ENCODE peak calls at places on chromosomes 16 and 17, in five cellular contexts. U, L, E, O and D are unnamed samples.
A peak's percentile ranks its signal among the peaks of the same experiment; 100 is the strongest.

GRCh38 chr17:80068301-80069160 is 32.1 kb downstream of the CCDC40 start:
- DNase-seq in U (no peak), L (no peak), E (peak; percentile 25), O (no peak), D (no peak)

GRCh38 chr16:71645450-71645849 is 19.5 kb downstream of the MARVELD3 start:
- DNase-seq in U (no peak), L (peak; percentile 34), E (no peak), O (no peak), D (no peak)

GRCh38 chr17:38538906-38539305 is 66.8 kb downstream of the SRCIN1 start:
- DNase-seq in U (peak; percentile 35), L (no peak), E (no peak), O (no peak), D (no peak)

GRCh38 chr17:36862116-36862920 is 75.0 kb upstream of the LHX1 start:
- DNase-seq in U (no peak), L (no peak), E (no peak), O (no peak), D (no peak)

GRCh38 chr17:12737740-12738469 is 51.4 kb upstream of the ARHGAP44 start:
- DNase-seq in U (no peak), L (no peak), E (no peak), O (no peak), D (no peak)

GRCh38 chr17:31477417-31478055 is 86.1 kb downstream of the RAB11FIP4 start:
- DNase-seq in U (no peak), L (no peak), E (no peak), O (no peak), D (no peak)

GRCh38 chr17:79954281-79955166 is 81.1 kb downstream of the TBC1D16 start:
- DNase-seq in U (no peak), L (no peak), E (no peak), O (no peak), D (no peak)

GRCh38 chr17:50627782-50628601 is 6.7 kb upstream of the ABCC3 start:
- DNase-seq in U (peak; percentile 82), L (no peak), E (no peak), O (no peak), D (no peak)

GRCh38 chr16:1181715-1182671 is 29.1 kb downstream of the CACNA1H start:
- DNase-seq in U (peak; percentile 49), L (no peak), E (no peak), O (peak; percentile 53), D (no peak)

GRCh38 chr17:59257101-59257500 is 36.8 kb downstream of the GDPD1 start:
- DNase-seq in U (no peak), L (no peak), E (no peak), O (no peak), D (no peak)

GRCh38 chr17:43418441-43419374 is 19.9 kb downstream of the ARL4D start:
- DNase-seq in U (no peak), L (peak; percentile 94), E (peak; percentile 42), O (no peak), D (no peak)

GRCh38 chr17:6070895-6071511 is 824 bp downstream of the WSCD1 start:
- DNase-seq in U (peak; percentile 27), L (no peak), E (no peak), O (no peak), D (no peak)

GRCh38 chr16:23334950-23335349 is 32.8 kb downstream of the SCNN1B start:
- DNase-seq in U (no peak), L (no peak), E (no peak), O (no peak), D (no peak)

GRCh38 chr16:69479806-69480205 is 55.4 kb downstream of the CYB5B start:
- DNase-seq in U (no peak), L (peak; percentile 63), E (no peak), O (no peak), D (no peak)

GRCh38 chr17:77772461-77772897 is 186.0 kb upstream of the TNRC6C start:
- DNase-seq in U (peak; percentile 65), L (peak; percentile 55), E (no peak), O (no peak), D (no peak)

GRCh38 chr16:29821663-29822115 is 1.4 kb downstream of the MVP start:
- DNase-seq in U (no peak), L (peak; percentile 78), E (no peak), O (no peak), D (no peak)

GRCh38 chr16:11632455-11632921 is 35.8 kb upstream of the SNN start:
- DNase-seq in U (peak; percentile 39), L (no peak), E (peak; percentile 66), O (no peak), D (no peak)

GRCh38 chr17:42190491-42191180 is 3.7 kb downstream of the GHDC start:
- DNase-seq in U (no peak), L (no peak), E (no peak), O (no peak), D (no peak)

GRCh38 chr17:65634533-65634932 is 73.1 kb upstream of the AXIN2 start:
- DNase-seq in U (peak; percentile 77), L (no peak), E (no peak), O (no peak), D (no peak)

GRCh38 chr17:35764123-35764991 is 3.7 kb downstream of the C17orf50 start:
- DNase-seq in U (peak; percentile 89), L (peak; percentile 87), E (no peak), O (peak; percentile 69), D (peak; percentile 92)

GRCh38 chr16:4015275-4015990 is 100.8 kb downstream of the ADCY9 start:
- DNase-seq in U (peak; percentile 55), L (no peak), E (no peak), O (no peak), D (no peak)

GRCh38 chr16:60203525-60204124 is 1469.5 kb upstream of the GOT2 start:
- DNase-seq in U (no peak), L (peak; percentile 0), E (peak; percentile 3), O (no peak), D (no peak)

GRCh38 chr16:69443809-69444611 is 19.6 kb downstream of the CYB5B start:
- DNase-seq in U (peak; percentile 43), L (no peak), E (no peak), O (no peak), D (no peak)

GRCh38 chr17:65495255-65496060 is 66.0 kb downstream of the AXIN2 start:
- DNase-seq in U (peak; percentile 31), L (no peak), E (no peak), O (no peak), D (no peak)

GRCh38 chr16:8590161-8590688 is at the start of gene TMEM114:
- DNase-seq in U (no peak), L (no peak), E (no peak), O (no peak), D (no peak)

GRCh38 chr17:62750502-62751349 is 57.4 kb downstream of the MARCHF10 start:
- DNase-seq in U (no peak), L (peak; percentile 26), E (no peak), O (no peak), D (peak; percentile 53)

GRCh38 chr16:68022728-68023537 is at the start of the genes DDX28 and DUS2:
- DNase-seq in U (peak; percentile 96), L (peak; percentile 89), E (peak; percentile 64), O (peak; percentile 93), D (peak; percentile 29)

DNA sequence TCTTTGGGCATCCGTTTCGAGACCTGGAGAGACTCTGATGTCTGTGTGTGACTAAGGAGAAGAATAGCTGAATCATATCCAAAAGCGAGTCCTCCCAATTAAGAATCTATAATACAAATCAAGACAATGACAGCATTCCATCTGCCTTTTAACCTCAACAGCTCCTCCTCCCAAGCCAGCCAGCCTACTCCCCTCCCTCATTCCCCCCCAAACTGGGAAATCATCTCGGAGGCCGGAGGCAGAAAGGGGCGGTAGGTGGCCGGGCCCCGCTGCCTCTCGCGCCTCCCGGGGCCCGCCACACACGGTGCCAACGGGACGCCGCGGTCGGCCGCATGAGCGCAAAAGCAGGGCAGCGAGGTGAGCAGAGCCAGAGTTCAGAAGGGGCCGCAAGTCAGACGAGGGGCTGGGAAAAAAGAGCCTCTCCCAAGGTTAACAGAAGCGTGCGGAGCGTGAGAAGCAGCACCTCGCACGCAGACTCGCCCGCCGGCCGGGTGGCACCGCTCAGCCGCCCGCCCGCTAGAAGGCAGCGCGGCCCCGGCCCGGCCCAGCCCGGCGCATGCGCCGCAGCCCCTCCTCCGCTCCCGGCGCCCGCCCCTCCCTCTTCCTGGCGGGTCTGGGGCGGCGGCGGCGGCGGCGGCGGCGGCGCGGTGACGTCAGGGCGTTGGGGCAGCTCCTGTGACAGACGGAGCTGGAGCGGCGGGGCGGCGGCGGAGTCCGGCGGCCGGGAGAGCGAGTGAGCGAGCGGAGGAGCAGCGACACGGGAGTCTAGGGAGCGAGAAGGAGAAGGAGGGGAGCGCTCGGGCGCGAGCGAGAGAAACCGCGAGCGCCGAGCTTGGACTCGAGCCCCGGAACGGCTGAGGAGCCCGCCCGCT is at the start of gene PAFAH1B1:
- DNase-seq in U (peak; percentile 90), L (peak; percentile 93), E (peak; percentile 59), O (peak; percentile 47), D (peak; percentile 85)
- TF ChIP-seq CTCF in U (no peak), L (peak; percentile 7), E (no peak), O (no peak), D (no peak)

GRCh38 chr17:54968259-54968953 is at the start of the genes COX11 and STXBP4:
- DNase-seq in U (peak; percentile 97), L (peak; percentile 97), E (peak; percentile 92), O (peak; percentile 79), D (peak; percentile 48)
- TF ChIP-seq CTCF in U (no peak), L (peak; percentile 26), E (no peak), O (no peak), D (peak; percentile 38)

GRCh38 chr16:57955572-57955971 is 15.4 kb downstream of the CNGB1 start:
- DNase-seq in U (no peak), L (peak; percentile 75), E (no peak), O (no peak), D (no peak)
- TF ChIP-seq CTCF in U (no peak), L (no peak), E (no peak), O (no peak), D (no peak)

DNA sequence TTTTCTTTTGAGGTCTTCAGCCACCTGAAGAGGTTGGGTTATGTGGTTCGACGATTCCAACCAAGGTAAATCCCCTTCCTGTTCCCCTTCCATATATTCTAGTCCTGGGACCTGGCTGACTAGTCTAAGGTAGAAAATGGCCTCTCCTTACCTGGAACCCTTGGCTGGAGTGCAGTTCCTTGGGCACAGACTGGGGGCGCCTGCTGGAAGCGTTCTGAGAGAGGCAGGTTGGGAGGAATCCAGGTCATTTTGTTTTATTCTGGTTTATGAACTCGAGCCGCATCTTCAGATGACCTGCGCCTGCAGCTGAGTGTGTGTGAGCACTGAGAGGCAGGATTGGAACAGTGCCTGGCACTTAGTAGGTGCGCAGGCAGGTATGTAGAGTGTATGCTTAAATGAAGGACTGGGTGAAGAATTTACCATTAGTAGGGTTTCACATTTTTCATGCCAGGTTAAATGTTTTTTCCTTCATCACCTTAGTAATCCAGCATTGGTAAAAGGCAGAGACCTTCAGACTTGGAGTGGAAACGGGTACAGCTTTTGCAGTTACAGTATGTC is 2.7 kb downstream of the TSEN54 start:
- DNase-seq in U (no peak), L (no peak), E (no peak), O (no peak), D (no peak)
- TF ChIP-seq CTCF in U (no peak), L (no peak), E (no peak), O (no peak), D (no peak)

GRCh38 chr17:8976638-8977037 is 11.1 kb upstream of the PIK3R5 start:
- DNase-seq in U (no peak), L (no peak), E (no peak), O (no peak), D (no peak)

GRCh38 chr17:8979715-8980114 is 14.2 kb upstream of the PIK3R5 start:
- DNase-seq in U (no peak), L (no peak), E (no peak), O (no peak), D (no peak)

GRCh38 chr17:8975091-8975707 is 9.7 kb upstream of the PIK3R5 start:
- DNase-seq in U (no peak), L (no peak), E (no peak), O (no peak), D (no peak)
- TF ChIP-seq CTCF in U (no peak), L (no peak), E (no peak), O (no peak), D (no peak)